ENCODE peak calls at places on chromosome 14, in five cellular contexts. F, L, Q, Z and P are unnamed samples.

GRCh38 chr14:97178781-97179180 is 381.6 kb downstream of the VRK1 start:
- DNase-seq in L (no peak), Z (no peak), F (peak; percentile 30), Q (no peak), P (no peak)

GRCh38 chr14:42994001-42994736 is 1387.5 kb downstream of the LRFN5 start:
- DNase-seq in F (no peak), Z (no peak), Q (no peak), L (no peak), P (no peak)

GRCh38 chr14:20782280-20782890 is 1.3 kb downstream of the RNASE6 start:
- DNase-seq in Z (no peak), L (no peak), F (no peak), Q (no peak), P (peak; percentile 37)

GRCh38 chr14:89407856-89408255 is 9.2 kb downstream of the FOXN3 start:
- DNase-seq in Z (no peak), F (no peak), L (no peak), Q (no peak), P (no peak)

GRCh38 chr14:102633906-102634595 is 41.6 kb downstream of the RCOR1 start:
- DNase-seq in L (peak; percentile 10), Z (no peak), F (no peak), Q (no peak), P (no peak)

GRCh38 chr14:83085141-83085540 is 1551.5 kb upstream of the SEL1L start:
- DNase-seq in L (no peak), Z (no peak), F (no peak), Q (no peak), P (no peak)

GRCh38 chr14:24253936-24254335 is 9.0 kb downstream of the TGM1 start:
- DNase-seq in F (no peak), Q (no peak), L (no peak), Z (no peak), P (no peak)

GRCh38 chr14:77615231-77616132 is 955 bp downstream of the SPTLC2 start:
- DNase-seq in F (no peak), Q (no peak), L (peak; percentile 9), Z (no peak), P (peak; percentile 7)

GRCh38 chr14:31127690-31128089 is 79.9 kb downstream of the HECTD1 start:
- DNase-seq in Q (peak; percentile 39), Z (no peak), L (no peak), F (no peak), P (no peak)

GRCh38 chr14:50944647-50945413 is 547 bp upstream of the PYGL start:
- DNase-seq in F (peak; percentile 20), Q (no peak), Z (peak; percentile 79), L (no peak), P (peak; percentile 6)

GRCh38 chr14:95040723-95041476 is 116.4 kb downstream of the DICER1 start:
- DNase-seq in L (no peak), Q (no peak), F (no peak), Z (no peak), P (no peak)

GRCh38 chr14:69741055-69741454 is 25.9 kb upstream of the SRSF5 start:
- DNase-seq in F (no peak), Q (no peak), Z (no peak), L (no peak), P (no peak)

GRCh38 chr14:99143793-99144192 is 128.2 kb downstream of the BCL11B start:
- DNase-seq in Z (peak; percentile 20), L (no peak), F (no peak), Q (no peak), P (no peak)

GRCh38 chr14:70008863-70009262 is 129.6 kb downstream of the SMOC1 start:
- DNase-seq in Q (no peak), Z (no peak), F (no peak), L (no peak), P (no peak)

GRCh38 chr14:87615822-87616679 is 376.9 kb downstream of the GALC start:
- DNase-seq in L (peak; percentile 5), Z (peak; percentile 75), F (peak; percentile 57), Q (no peak), P (peak; percentile 79)

GRCh38 chr14:95018845-95019244 is 138.5 kb downstream of the DICER1 start:
- DNase-seq in F (no peak), L (no peak), Q (no peak), Z (no peak), P (no peak)

GRCh38 chr14:58919262-58919661 is 269.2 kb upstream of the DAAM1 start:
- DNase-seq in F (no peak), Q (no peak), Z (no peak), L (no peak), P (no peak)

GRCh38 chr14:30872602-30873001 is 1.8 kb upstream of the COCH start:
- DNase-seq in Q (no peak), L (no peak), Z (no peak), F (no peak), P (no peak)

GRCh38 chr14:100146548-100147091 is 12.8 kb downstream of the DEGS2 start:
- DNase-seq in F (no peak), Q (no peak), Z (no peak), L (no peak), P (no peak)